ENCODE peak calls at places on chromosomes 13 and 19, in six cellular contexts. K is psoas muscle, J is dorsolateral prefrontal cortex, I is fibroblast of pulmonary artery, V is fibroblast of the aortic adventitia, R is Caco-2. M is an unnamed sample.

GRCh38 chr13:53112522-53112921 is 83.9 kb downstream of the OLFM4 start:
- DNase-seq in K (no peak), R (no peak), V (no peak), I (no peak), J (no peak), M (no peak)

GRCh38 chr19:55486971-55487883 is 1.0 kb upstream of the SSC5D start:
- DNase-seq in K (peak), I (peak), R (peak), V (peak), J (no peak), M (peak)

GRCh38 chr13:60047943-60048342 is 115.8 kb downstream of the DIAPH3 start:
- DNase-seq in K (no peak), J (no peak), I (peak), R (no peak), V (peak), M (peak)

GRCh38 chr19:19460258-19460731 is 54.8 kb downstream of the GATAD2A start:
- DNase-seq in I (no peak), V (no peak), R (no peak), J (no peak), K (no peak), M (no peak)

GRCh38 chr13:52405767-52406494 is at the start of gene THSD1:
- DNase-seq in R (no peak), J (no peak), K (peak), V (peak), I (peak), M (peak)

GRCh38 chr13:59399513-59399912 is 764.2 kb downstream of the DIAPH3 start:
- DNase-seq in R (no peak), J (no peak), V (no peak), I (no peak), K (no peak), M (no peak)

GRCh38 chr13:77749481-77749880 is 52.0 kb downstream of the SLAIN1 start:
- DNase-seq in I (no peak), V (no peak), R (no peak), K (no peak), J (no peak), M (no peak)

GRCh38 chr13:33114146-33114545 is 97.9 kb downstream of the KL start:
- DNase-seq in J (no peak), V (no peak), K (no peak), I (no peak), R (no peak), M (peak)

GRCh38 chr19:5394907-5395505 is 54.4 kb upstream of the PTPRS start:
- DNase-seq in K (no peak), R (no peak), J (no peak), I (no peak), V (no peak), M (no peak)

GRCh38 chr19:1672038-1672768 is 19.8 kb upstream of the TCF3 start:
- DNase-seq in V (peak), J (no peak), K (no peak), R (no peak), I (peak), M (peak)

GRCh38 chr19:16457195-16457953 is 14.4 kb downstream of the EPS15L1 start:
- DNase-seq in K (peak), I (peak), V (peak), R (no peak), J (no peak), M (peak)

GRCh38 chr19:48698046-48698445 is 2.3 kb downstream of the FUT2 start:
- DNase-seq in I (peak), J (no peak), K (no peak), R (no peak), V (peak), M (peak)

GRCh38 chr19:42693760-42694350 is 46.4 kb downstream of the PSG3 start:
- DNase-seq in V (peak), R (peak), J (no peak), K (no peak), I (peak), M (peak)
- TF ChIP-seq CTCF in V (peak), R (peak), J (no peak), K (no peak), I (peak), M (peak)

DNA sequence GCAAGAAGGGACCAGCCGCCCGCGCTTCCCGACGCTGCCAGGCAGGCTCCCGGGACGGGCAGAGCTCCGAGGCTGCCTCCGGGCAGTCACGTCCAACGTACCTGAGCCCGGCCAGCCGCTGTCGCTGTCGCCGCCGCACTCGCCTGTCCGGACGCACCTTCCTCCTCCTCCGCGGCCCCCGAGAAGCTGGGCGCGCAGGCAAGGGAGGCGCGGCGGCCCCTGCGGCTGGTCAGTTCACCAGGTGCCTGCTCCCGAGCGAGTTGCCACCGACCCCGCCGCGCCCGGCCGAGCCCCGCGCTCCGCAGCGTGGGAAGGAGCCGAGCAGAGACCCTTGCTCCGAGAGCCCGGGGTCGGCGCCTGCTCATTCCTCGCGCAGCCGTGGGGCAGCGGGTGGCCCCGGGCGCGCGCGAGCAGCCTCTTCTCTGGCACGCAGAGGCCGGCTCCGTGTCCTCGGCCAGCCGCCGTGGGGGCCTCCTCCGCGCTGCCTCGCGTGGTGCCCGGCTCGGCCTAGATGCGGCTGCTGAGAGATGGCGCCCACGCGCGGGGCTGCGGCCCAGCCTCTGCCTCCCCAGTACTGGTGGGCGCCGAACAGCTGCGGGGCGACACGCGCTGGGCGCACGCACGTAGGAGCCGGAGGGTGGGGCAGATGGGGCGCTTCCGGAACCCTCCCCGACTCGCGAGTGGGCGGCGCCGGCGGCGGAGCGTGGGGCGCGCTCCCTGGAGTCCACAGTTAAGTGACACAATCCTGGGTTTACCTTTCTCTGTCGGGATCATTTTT is 419.4 kb downstream of the UQCRFS1 start:
- DNase-seq in J (no peak), V (no peak), R (no peak), I (no peak), K (no peak), M (no peak)
- H3K4me3 ChIP-seq in J (peak), V (no peak), R (no peak), I (no peak), K (no peak), M (no peak)

DNA sequence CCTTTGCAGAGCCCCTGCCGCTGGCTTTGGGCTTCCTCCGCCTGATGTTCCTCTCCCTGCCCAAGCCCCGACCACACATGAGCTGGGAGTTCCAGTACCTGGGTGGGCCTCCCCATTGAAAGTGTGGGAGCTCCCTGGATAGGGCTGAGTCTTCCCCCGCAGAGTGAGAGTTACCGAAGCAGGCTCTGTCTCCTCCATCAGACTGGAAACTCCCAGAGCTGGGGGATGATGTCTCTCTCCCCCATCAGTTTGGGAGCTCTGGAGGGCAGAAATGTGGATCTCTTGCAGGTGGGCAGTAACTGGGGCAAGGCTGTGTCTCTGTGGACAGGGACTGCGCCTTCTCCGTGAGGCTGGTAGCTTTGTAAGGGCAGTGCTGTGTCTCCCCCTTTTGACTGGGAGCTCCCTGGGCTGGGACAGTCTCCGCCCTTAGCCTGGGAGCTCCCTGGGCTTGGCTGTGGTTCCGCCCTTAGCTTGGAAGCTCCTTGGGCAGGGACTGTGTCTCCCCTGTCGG is 767 bp downstream of the DCAF15 start:
- DNase-seq in J (peak), K (no peak), I (peak), V (peak), R (no peak), M (peak)
- TF ChIP-seq CTCF in J (no peak), K (no peak), I (no peak), V (peak), R (no peak), M (peak)

GRCh38 chr19:17616961-17617806 is 61.7 kb downstream of the COLGALT1 start:
- DNase-seq in K (no peak), V (no peak), J (no peak), R (peak), I (peak), M (no peak)
- H3K4me3 ChIP-seq in K (peak), V (no peak), J (no peak), R (peak), I (no peak), M (peak)

GRCh38 chr19:23439623-23440022 is 44.4 kb upstream of the ZNF91 start:
- DNase-seq in V (no peak), I (no peak), K (no peak), J (no peak), R (no peak), M (no peak)
- TF ChIP-seq CTCF in V (peak), I (peak), K (peak), J (no peak), R (peak), M (peak)

GRCh38 chr19:54207908-54208783 is 7.5 kb downstream of the RPS9 start:
- DNase-seq in I (peak), V (peak), J (peak), R (peak), K (peak), M (peak)
- H3K4me3 ChIP-seq in I (peak), V (no peak), J (no peak), R (no peak), K (peak), M (no peak)

GRCh38 chr13:19587635-19588300 is 26.4 kb upstream of the TPTE2 start:
- DNase-seq in V (peak), K (no peak), I (peak), J (peak), R (peak), M (peak)
- TF ChIP-seq CTCF in V (peak), K (peak), I (peak), J (peak), R (peak), M (peak)

GRCh38 chr19:50325310-50326100 is 3.7 kb downstream of the KCNC3 start:
- DNase-seq in R (peak), J (peak), K (peak), V (peak), I (peak), M (peak)
- H3K4me3 ChIP-seq in R (peak), J (peak), K (peak), V (no peak), I (no peak), M (no peak)

GRCh38 chr19:57546513-57546912 is 13.2 kb downstream of the ZNF550 start:
- DNase-seq in V (no peak), R (no peak), K (no peak), J (no peak), I (no peak), M (no peak)

GRCh38 chr19:57552432-57552831 is 7.2 kb downstream of the ZNF550 start:
- DNase-seq in V (no peak), K (no peak), I (no peak), R (no peak), J (no peak), M (no peak)
- TF ChIP-seq CTCF in V (no peak), K (no peak), I (no peak), R (no peak), J (no peak), M (no peak)

GRCh38 chr13:29761160-29761559 is 89.3 kb downstream of the UBL3 start:
- DNase-seq in J (no peak), V (no peak), K (no peak), R (no peak), I (no peak), M (no peak)

GRCh38 chr13:29756506-29756905 is 93.9 kb downstream of the UBL3 start:
- DNase-seq in K (no peak), R (no peak), V (peak), J (no peak), I (peak), M (peak)

GRCh38 chr13:29761815-29762214 is 88.6 kb downstream of the UBL3 start:
- DNase-seq in V (no peak), R (no peak), K (no peak), I (no peak), J (no peak), M (no peak)

GRCh38 chr13:29760561-29760960 is 89.9 kb downstream of the UBL3 start:
- DNase-seq in I (no peak), R (no peak), K (no peak), V (no peak), J (no peak), M (no peak)

GRCh38 chr13:29758591-29759114 is 91.8 kb downstream of the UBL3 start:
- DNase-seq in K (no peak), V (no peak), R (no peak), J (peak), I (no peak), M (peak)
- H3K4me3 ChIP-seq in K (no peak), V (no peak), R (no peak), J (no peak), I (no peak), M (no peak)

M was measured in choroid plexus epithelial cell.